ENCODE peak calls at places on chromosome X, in six cellular contexts. G, Z, D, E, I and J are unnamed samples.

GRCh38 chrX:31604629-31605221 is 532.9 kb upstream of the FTHL17 start:
- DNase-seq in G (no peak), Z (no peak), D (no peak), E (no peak), I (peak; percentile 16), J (no peak)

GRCh38 chrX:29687687-29688086 is 527.7 kb upstream of the MAGEB2 start:
- DNase-seq in G (peak; percentile 83), Z (no peak), D (peak; percentile 57), E (no peak), I (no peak), J (no peak)

GRCh38 chrX:3711331-3711917 is 2.0 kb downstream of the PRKX start:
- DNase-seq in G (no peak), Z (peak; percentile 23), D (no peak), E (no peak), I (peak; percentile 32), J (no peak)

GRCh38 chrX:81259714-81260395 is 58.0 kb downstream of the SH3BGRL start:
- DNase-seq in G (peak; percentile 33), Z (no peak), D (peak; percentile 41), E (no peak), I (no peak), J (no peak)

GRCh38 chrX:26215869-26216268 is at the start of gene MAGEB5:
- DNase-seq in G (no peak), Z (no peak), D (no peak), E (no peak), I (no peak), J (no peak)

GRCh38 chrX:54288277-54288676 is 69.6 kb downstream of the WNK3 start:
- DNase-seq in G (peak; percentile 28), Z (no peak), D (no peak), E (no peak), I (no peak), J (no peak)

GRCh38 chrX:124646403-124646802 is 300.0 kb downstream of the SH2D1A start:
- DNase-seq in G (no peak), Z (no peak), D (no peak), E (no peak), I (no peak), J (no peak)

GRCh38 chrX:40008841-40009461 is 88.8 kb downstream of the BCOR start:
- DNase-seq in G (no peak), Z (peak; percentile 34), D (no peak), E (no peak), I (peak; percentile 41), J (peak; percentile 41)

GRCh38 chrX:5586726-5587125 is 641.9 kb downstream of the NLGN4X start:
- DNase-seq in G (no peak), Z (no peak), D (no peak), E (no peak), I (no peak), J (no peak)

GRCh38 chrX:136162827-136163427 is 15.6 kb downstream of the FHL1 start:
- DNase-seq in G (peak; percentile 68), Z (no peak), D (no peak), E (no peak), I (peak; percentile 38), J (peak; percentile 23)

GRCh38 chrX:135087867-135088266 is 32.5 kb downstream of the ETDB start:
- DNase-seq in G (no peak), Z (no peak), D (no peak), E (no peak), I (no peak), J (no peak)

GRCh38 chrX:8194216-8194615 is 23.1 kb upstream of the VCX2 start:
- DNase-seq in G (no peak), Z (no peak), D (no peak), E (no peak), I (no peak), J (no peak)

GRCh38 chrX:9611436-9612145 is 146.7 kb downstream of the TBL1X start:
- DNase-seq in G (no peak), Z (no peak), D (peak; percentile 12), E (no peak), I (peak; percentile 24), J (peak; percentile 23)

GRCh38 chrX:1534321-1535168 is 2.4 kb downstream of the P2RY8 start:
- DNase-seq in G (no peak), Z (no peak), D (no peak), E (no peak), I (peak; percentile 63), J (peak; percentile 50)

GRCh38 chrX:13658602-13659001 is 5.7 kb downstream of the TCEANC start:
- DNase-seq in G (peak; percentile 73), Z (no peak), D (no peak), E (peak; percentile 38), I (peak; percentile 59), J (peak; percentile 38)

GRCh38 chrX:71251456-71251973 is 2.4 kb downstream of the ZMYM3 start:
- DNase-seq in G (peak; percentile 16), Z (no peak), D (no peak), E (no peak), I (peak; percentile 11), J (no peak)

GRCh38 chrX:46044486-46044885 is 500.7 kb downstream of the ZNF674 start:
- DNase-seq in G (peak; percentile 0), Z (no peak), D (peak; percentile 8), E (no peak), I (no peak), J (no peak)

GRCh38 chrX:42752730-42753129 is 25.2 kb downstream of the PPP1R2C start:
- DNase-seq in G (no peak), Z (no peak), D (peak; percentile 40), E (no peak), I (no peak), J (no peak)

GRCh38 chrX:106973433-106974149 is 26.4 kb downstream of the MORC4 start:
- DNase-seq in G (no peak), Z (no peak), D (no peak), E (no peak), I (no peak), J (no peak)

GRCh38 chrX:1139101-1139500 is 73.3 kb downstream of the CRLF2 start:
- DNase-seq in G (no peak), Z (peak; percentile 15), D (no peak), E (no peak), I (no peak), J (no peak)

GRCh38 chrX:153750126-153750774 is 13.8 kb upstream of the PLXNB3 start:
- DNase-seq in G (no peak), Z (no peak), D (no peak), E (no peak), I (no peak), J (no peak)

GRCh38 chrX:6052111-6052745 is 176.4 kb downstream of the NLGN4X start:
- DNase-seq in G (no peak), Z (no peak), D (peak; percentile 57), E (no peak), I (no peak), J (no peak)

DNA sequence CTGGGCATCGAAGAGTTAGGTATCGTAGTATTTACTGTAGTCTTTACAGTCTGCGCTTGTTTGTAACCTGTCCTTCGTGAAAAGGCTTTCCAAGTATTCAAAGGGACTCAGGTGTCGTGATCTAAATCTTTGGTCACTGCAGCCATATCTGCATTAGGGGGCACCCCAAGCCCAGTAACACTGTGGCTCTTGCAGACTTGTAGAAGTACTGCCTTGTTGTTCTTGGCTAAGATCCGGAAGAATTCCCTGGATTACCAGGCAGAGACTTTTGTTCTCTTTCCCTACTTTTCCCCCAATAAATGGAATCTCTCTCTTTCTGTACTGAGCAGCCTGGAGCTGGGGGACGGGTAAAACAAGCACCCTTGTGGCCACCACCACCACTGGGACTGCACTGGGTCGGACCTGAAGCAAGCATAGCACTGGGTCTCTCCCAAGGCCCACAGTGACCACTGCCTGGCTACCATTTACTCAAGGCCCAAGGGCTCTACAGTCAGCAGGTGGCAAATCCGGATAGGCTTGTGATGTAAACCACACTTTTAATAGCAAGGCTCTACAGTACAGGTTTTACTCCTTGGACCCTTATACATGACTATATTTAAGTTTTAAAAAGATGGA is 12.0 kb downstream of the CXorf58 start:
- DNase-seq in G (no peak), Z (no peak), D (no peak), E (no peak), I (no peak), J (no peak)
- TF ChIP-seq CTCF in G (peak; percentile 33), Z (no peak), D (no peak), E (no peak), I (no peak), J (no peak)

DNA sequence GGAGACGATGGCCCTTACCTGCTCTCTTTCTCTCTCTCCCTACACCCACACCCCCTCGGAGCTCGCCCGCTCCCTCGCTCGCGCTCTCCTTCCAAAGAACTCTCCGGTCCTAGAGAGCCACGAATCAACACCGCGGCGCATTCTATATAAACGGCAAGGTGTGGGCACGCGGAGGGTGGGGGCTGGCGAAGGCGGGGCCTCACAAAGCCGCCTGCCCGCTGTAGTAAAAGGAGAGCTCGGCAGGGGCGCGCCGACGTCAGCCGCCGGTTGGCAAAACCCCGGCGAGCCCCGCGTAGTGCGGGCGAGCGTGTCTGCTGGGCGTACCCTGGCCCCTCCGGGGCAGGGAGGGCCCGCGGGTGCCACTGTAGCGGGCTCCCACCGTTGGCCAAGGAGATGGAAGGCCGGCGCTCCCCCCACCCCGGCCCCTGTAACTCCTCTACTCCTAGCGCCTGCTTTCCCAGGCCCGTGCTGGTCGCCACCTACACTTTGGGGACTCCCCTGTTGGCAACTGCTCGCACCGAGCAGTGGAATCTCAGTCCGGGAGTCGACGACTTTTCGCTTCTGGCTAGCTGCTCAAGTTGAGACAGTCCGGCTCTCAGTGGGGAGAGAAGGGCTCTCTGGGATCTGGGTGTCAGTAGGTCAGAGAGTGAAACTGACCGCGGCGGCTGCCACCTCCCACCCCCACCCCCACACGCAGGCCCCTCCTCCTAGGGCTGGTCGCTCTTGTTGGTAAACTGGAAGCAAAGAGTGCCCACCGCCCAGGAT is 325.5 kb upstream of the F9 start:
- DNase-seq in G (no peak), Z (peak; percentile 32), D (peak; percentile 29), E (peak; percentile 5), I (peak; percentile 11), J (peak; percentile 20)
- TF ChIP-seq CTCF in G (no peak), Z (no peak), D (no peak), E (no peak), I (no peak), J (no peak)

DNA sequence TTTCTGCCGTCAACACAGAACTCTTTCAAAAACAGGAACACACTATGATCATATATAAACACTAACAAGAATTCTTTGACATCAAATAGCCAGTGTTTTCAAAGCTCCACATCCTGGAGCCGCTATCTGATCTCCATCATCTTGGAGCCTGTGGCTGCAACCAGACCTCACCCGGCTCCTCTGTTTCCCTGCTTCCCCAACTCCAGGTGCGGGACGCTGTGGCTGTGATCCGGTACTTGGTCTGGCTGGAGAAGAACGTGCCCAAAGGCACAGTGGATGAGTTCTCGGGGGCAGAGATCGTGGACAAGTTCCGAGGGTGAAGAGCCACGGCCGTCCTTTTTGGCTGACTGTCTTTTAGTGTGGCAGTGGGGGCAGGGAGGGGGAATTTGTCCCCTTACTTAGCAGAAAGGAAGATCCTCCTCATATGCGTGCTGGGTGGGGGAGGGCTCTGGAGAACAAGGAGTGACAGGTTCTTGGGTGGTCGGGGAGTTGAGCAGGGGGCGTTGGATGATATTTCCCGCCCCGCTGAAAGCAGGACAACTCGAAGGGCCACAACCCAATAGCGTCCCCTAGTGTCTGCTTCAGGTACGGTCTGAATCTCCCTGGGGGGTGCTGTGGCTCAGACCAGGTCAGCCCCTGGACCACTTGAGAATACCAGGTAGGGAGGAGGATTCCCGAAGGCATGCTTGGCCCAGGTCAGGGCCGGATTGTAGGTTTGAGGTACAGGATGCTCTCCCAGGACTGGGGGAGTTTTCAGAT is 15.7 kb downstream of the XPNPEP2 start:
- DNase-seq in G (no peak), Z (no peak), D (no peak), E (no peak), I (no peak), J (no peak)
- TF ChIP-seq CTCF in G (no peak), Z (no peak), D (no peak), E (peak; percentile 26), I (peak; percentile 59), J (peak; percentile 26)

DNA sequence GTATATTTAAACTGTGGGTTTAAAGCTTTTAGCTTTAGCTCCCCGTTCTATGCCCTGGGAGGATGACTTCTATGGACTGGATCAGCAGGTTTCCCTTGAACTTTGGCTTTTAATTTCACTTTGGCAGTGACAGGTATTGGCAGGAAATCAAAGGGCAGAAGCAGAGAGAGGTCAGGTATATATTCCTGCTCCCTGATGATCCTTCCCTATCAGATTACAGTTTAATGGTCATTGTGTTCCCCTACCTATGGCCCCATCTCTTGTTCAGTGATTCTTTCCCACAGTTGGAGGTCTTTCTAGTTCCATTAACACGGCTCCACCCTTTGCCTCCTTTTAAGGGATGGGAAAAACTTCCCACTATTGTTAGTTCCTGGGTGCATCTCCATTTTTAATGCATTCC is 107.8 kb upstream of the TMEM47 start:
- DNase-seq in G (no peak), Z (no peak), D (no peak), E (no peak), I (no peak), J (no peak)
- TF ChIP-seq CTCF in G (no peak), Z (no peak), D (no peak), E (no peak), I (no peak), J (no peak)